ENCODE peak calls at places on chromosomes 3 and 15, in ten cellular contexts. C is stimulated activated CD4-positive, alpha-beta T cell treated with anti-CD3 and anti-CD28 coated beads, Interleukin-15, amount 100 ng/mL, for 48 hours; Q is T-helper 9 cell; H is GM23248; P is K562; D is CD8-positive, alpha-beta memory T cell; T is AG09309; V is trophoblast cell; Z is stimulated activated CD8-positive, alpha-beta memory T cell treated with anti-CD3 and anti-CD28 coated beads, Interleukin-15, amount 100 ng/mL, for 48 hours; Y is GM12892. A is an unnamed sample.
A peak's percentile ranks its signal among the peaks of the same experiment; 100 is the strongest.

GRCh38 chr15:99106417-99107220 is 1.7 kb downstream of the SYNM start:
- DNase-seq in C (no peak), Q (no peak), H (no peak), P (no peak), D (peak; percentile 33), T (no peak), V (no peak), Z (no peak), Y (no peak), A (no peak)

GRCh38 chr15:81957698-81958097 is 88.1 kb downstream of the MEX3B start:
- DNase-seq in C (no peak), Q (no peak), H (no peak), P (no peak), D (no peak), T (no peak), V (peak; percentile 83), Z (no peak), Y (no peak), A (no peak)

GRCh38 chr15:86919581-86919980 is 839.9 kb downstream of the AGBL1 start:
- DNase-seq in C (no peak), Q (no peak), H (no peak), P (no peak), D (no peak), T (peak; percentile 1), V (no peak), Z (no peak), Y (no peak), A (no peak)

GRCh38 chr3:46380471-46381215 is 9.9 kb downstream of the CCR5 start:
- DNase-seq in C (no peak), Q (no peak), H (no peak), P (no peak), D (no peak), T (no peak), V (no peak), Z (no peak), Y (no peak), A (no peak)

GRCh38 chr3:50269977-50270413 is 1.0 kb downstream of the SEMA3B start:
- DNase-seq in C (no peak), Q (no peak), H (peak; percentile 90), P (no peak), D (no peak), T (no peak), V (no peak), Z (no peak), Y (no peak), A (no peak)

GRCh38 chr15:76274226-76274625 is 37.0 kb downstream of the ETFA start:
- DNase-seq in C (no peak), Q (no peak), H (peak; percentile 37), P (no peak), D (no peak), T (no peak), V (no peak), Z (no peak), Y (no peak), A (no peak)

GRCh38 chr3:55797084-55797483 is 310.0 kb upstream of the WNT5A start:
- DNase-seq in C (no peak), Q (no peak), H (no peak), P (no peak), D (no peak), T (no peak), V (no peak), Z (no peak), Y (no peak), A (no peak)

GRCh38 chr3:24318668-24319287 is 175.9 kb downstream of the THRB start:
- DNase-seq in C (no peak), Q (no peak), H (peak; percentile 65), P (no peak), D (no peak), T (no peak), V (peak; percentile 92), Z (no peak), Y (no peak), A (no peak)

GRCh38 chr3:13579089-13579488 is 30.2 kb downstream of the FBLN2 start:
- DNase-seq in C (no peak), Q (no peak), H (peak; percentile 94), P (no peak), D (no peak), T (peak; percentile 86), V (peak; percentile 69), Z (no peak), Y (no peak), A (no peak)

GRCh38 chr3:30078736-30079135 is 527.7 kb upstream of the TGFBR2 start:
- DNase-seq in C (no peak), Q (no peak), H (no peak), P (no peak), D (no peak), T (no peak), V (peak; percentile 57), Z (no peak), Y (no peak), A (no peak)

GRCh38 chr3:72127843-72128242 is 342.9 kb upstream of the PROK2 start:
- DNase-seq in C (no peak), Q (no peak), H (peak; percentile 86), P (no peak), D (no peak), T (no peak), V (peak; percentile 18), Z (no peak), Y (no peak), A (no peak)

GRCh38 chr15:68829068-68829467 is 8.4 kb upstream of the ANP32A start:
- DNase-seq in C (no peak), Q (no peak), H (peak; percentile 19), P (no peak), D (no peak), T (no peak), V (peak; percentile 28), Z (no peak), Y (no peak), A (no peak)

A was measured in lung.